ENCODE peak calls at places on chromosomes 5 and 9, in five cellular contexts. Y is cardiac muscle cell, B is mammary epithelial cell, T is uterus, N is heart right ventricle. I is an unnamed sample. For H3K4me1, the result is how much of the 10 kb centered on the place peaks cover.

GRCh38 chr9:91426123-91426745 is 2.6 kb upstream of the NFIL3 start:
- DNase-seq in Y (peak), B (peak), T (no peak), N (no peak), I (peak)

GRCh38 chr5:16757989-16758501 is 141.2 kb upstream of the RETREG1 start:
- DNase-seq in Y (no peak), B (no peak), T (no peak), N (no peak), I (no peak)

GRCh38 chr9:99660191-99660636 is 161.5 kb upstream of the NR4A3 start:
- DNase-seq in Y (no peak), B (no peak), T (no peak), N (no peak), I (no peak)

GRCh38 chr5:15763754-15764153 is 263.8 kb downstream of the FBXL7 start:
- DNase-seq in Y (no peak), B (no peak), T (no peak), N (no peak), I (peak)

GRCh38 chr5:176410486-176411180 is 5.7 kb downstream of the CLTB start:
- DNase-seq in Y (no peak), B (peak), T (no peak), N (no peak), I (no peak)

GRCh38 chr9:114311571-114312512 is 11.1 kb upstream of the ORM1 start:
- DNase-seq in Y (no peak), B (no peak), T (no peak), N (no peak), I (no peak)

GRCh38 chr5:168557389-168557788 is 21.8 kb downstream of the PANK3 start:
- DNase-seq in Y (no peak), B (no peak), T (no peak), N (no peak), I (no peak)

GRCh38 chr5:34703767-34704324 is 47.7 kb downstream of the RAI14 start:
- DNase-seq in Y (no peak), B (no peak), T (no peak), N (no peak), I (no peak)

DNA sequence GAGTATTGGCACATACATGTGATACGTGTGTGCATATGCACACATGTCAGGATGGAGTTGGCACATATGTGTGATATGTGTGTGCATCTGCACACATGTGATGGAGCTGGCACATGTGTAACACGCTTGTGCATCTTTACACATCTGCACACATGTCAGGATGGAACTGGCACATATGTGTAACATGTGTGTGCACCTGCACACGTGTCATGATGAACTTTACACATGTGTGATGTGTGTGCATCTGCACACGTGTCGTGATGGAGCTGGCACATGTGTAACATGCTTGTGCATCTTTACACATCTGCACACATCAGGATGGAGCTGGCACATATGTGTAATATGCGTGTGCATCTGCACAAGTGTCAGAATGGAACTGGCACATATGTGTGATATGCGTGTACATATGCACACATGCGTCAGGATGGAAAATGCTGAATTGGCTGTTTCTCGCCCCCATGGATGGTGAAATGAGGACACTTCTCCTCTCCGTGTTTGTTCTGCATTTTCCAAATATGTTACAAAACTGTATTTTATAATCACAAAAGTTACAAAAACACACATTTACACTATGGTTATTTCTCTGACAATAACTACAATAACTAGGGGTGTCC is 16.2 kb upstream of the SLC6A19 start:
- DNase-seq in Y (no peak), B (no peak), T (no peak), N (no peak), I (no peak)
- H3K4me1 ChIP-seq in Y (under half), B (under half), T (under half), N (under half), I (under half)

DNA sequence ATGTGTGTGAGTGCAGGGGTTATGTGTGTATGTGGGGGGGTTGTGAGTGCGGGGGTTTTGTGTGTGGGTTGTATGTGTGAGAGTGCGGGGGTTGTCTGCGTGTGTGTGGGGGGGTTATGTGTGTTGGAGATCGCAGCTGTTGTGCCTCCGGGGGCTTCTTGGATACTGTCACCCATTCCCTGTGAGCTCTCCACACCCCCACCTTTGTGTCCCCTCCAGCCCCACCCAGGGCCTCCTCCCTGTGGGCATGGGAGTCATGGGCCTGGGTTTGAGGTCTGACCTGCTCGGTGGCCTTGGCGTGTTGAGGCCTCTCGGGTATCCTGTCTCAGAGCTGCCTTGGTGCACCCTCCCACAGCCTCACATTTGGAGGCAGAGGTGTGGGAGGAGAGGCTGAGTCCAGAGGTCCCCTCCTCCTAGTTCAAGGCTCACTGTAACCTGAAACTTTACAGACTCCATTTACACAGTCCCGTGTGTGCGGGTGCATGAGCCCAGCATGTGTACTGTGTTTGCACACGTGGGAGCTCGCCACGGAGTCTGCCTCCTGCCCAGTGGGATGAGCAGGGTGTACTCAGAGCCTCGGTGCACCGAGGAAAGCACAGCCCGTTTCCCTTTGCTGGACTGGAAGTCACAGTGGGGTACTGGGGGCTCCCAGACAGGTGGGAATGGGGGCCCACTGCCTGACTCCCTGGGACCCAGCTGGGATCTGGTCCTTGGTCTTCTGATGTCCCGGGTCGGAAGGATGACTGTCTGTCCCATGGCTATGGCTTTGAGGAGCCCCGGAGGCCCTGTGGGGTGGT is 43.4 kb downstream of the RXRA start:
- DNase-seq in Y (no peak), B (no peak), T (no peak), N (no peak), I (no peak)
- H3K4me1 ChIP-seq in Y (under half), B (half or more), T (half or more), N (half or more), I (half or more)

DNA sequence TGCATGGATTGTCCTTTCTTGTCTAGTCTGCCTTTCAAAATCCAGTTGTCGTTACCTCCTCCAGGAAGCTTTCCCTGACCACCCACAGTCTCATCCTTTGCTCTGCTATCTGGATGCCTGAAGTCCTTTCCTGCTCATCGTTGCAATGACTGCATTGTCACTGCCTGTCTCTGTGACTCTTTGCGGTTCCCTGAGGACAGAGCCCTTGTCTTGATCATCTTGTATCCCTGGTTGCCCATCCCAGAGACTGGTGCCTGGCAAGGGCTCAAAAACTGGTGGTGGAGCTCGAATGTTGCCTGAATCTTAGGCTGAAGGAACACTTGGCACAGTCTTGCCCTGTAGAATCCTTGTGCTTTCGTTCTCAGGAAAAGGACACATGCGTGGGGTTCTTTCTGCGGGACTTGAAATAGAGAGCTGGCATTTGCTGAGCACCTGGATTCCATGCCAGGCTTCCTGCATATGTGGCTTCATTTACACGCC is 2.4 kb downstream of the NEURL1B start:
- DNase-seq in Y (no peak), B (no peak), T (no peak), N (no peak), I (no peak)
- H3K4me1 ChIP-seq in Y (under half), B (under half), T (under half), N (half or more), I (under half)

DNA sequence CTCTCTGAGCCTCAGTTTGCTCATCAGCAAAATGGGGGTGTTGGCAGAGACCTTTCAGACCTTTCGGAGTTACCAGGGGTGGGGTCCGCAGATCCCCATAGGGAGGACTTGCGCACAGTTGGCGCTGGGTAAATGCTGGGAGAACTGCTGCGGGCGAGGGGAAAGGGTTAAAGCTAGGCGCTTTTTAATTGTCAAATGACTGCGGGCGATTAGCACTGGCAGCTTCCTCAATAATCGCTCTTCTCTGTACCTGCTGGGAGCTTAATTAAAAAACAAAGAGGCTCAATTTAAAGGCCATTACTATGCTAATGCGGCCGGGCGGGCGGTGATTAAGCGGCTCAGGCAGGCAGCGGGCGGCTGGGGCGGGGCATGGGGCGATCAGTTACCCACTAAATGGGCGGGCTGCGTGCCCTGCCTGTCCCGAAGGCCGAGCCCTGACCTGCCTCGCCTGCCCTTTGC is 63.0 kb downstream of the LMX1B start:
- DNase-seq in Y (peak), B (peak), T (no peak), N (no peak), I (peak)
- H3K4me1 ChIP-seq in Y (under half), B (under half), T (under half), N (under half), I (under half)

GRCh38 chr5:142316051-142316450 is 8.8 kb downstream of the SPRY4 start:
- DNase-seq in Y (peak), B (no peak), T (no peak), N (no peak), I (peak)
- H3K4me1 ChIP-seq in Y (under half), B (under half), T (under half), N (half or more), I (half or more)

DNA sequence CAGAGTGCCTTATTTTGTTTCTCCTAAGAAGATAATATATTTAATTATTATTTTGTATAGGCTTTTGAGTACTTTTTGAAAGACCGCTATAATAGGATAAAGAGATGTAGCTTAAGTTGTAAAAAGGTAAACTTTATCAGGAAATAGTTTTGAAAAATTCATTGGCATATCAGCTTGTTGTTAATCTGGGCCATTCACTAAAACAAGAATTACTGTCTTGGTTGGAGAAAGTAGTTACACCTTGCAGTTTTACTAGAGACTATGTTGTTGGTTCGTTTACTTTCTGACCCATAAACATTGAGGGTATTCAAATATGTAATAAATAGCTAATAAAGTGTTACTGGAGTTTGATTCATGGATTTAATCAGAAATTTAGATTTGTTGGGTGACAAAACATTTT is 33.7 kb downstream of the TNPO1 start:
- DNase-seq in Y (no peak), B (no peak), T (no peak), N (no peak), I (no peak)
- H3K4me1 ChIP-seq in Y (under half), B (under half), T (under half), N (half or more), I (half or more)

GRCh38 chr5:172872997-172873491 is 39.0 kb downstream of the ERGIC1 start:
- DNase-seq in Y (peak), B (no peak), T (peak), N (peak), I (peak)
- H3K4me1 ChIP-seq in Y (under half), B (under half), T (under half), N (half or more), I (half or more)

DNA sequence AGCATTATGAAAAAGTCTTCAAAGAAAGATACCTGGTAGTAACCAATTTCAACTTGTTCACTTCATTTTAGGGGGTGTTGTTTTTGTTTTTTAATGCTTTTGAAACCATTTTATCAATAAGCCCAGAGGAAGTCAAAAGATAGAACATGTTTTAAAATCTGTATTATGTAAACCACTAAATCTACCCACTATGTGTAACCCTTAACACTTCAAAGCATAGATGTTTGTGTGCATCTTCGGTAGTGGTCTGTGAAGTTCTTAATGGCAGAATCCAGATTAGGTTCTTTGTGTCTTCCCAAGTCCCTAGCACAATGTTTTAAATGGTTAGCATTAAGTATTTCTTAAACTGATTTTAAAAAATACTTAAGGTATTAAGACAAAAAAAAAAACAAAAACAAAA is 6.3 kb downstream of the PLAA start:
- DNase-seq in Y (no peak), B (no peak), T (no peak), N (no peak), I (no peak)
- H3K4me1 ChIP-seq in Y (under half), B (under half), T (under half), N (under half), I (under half)

DNA sequence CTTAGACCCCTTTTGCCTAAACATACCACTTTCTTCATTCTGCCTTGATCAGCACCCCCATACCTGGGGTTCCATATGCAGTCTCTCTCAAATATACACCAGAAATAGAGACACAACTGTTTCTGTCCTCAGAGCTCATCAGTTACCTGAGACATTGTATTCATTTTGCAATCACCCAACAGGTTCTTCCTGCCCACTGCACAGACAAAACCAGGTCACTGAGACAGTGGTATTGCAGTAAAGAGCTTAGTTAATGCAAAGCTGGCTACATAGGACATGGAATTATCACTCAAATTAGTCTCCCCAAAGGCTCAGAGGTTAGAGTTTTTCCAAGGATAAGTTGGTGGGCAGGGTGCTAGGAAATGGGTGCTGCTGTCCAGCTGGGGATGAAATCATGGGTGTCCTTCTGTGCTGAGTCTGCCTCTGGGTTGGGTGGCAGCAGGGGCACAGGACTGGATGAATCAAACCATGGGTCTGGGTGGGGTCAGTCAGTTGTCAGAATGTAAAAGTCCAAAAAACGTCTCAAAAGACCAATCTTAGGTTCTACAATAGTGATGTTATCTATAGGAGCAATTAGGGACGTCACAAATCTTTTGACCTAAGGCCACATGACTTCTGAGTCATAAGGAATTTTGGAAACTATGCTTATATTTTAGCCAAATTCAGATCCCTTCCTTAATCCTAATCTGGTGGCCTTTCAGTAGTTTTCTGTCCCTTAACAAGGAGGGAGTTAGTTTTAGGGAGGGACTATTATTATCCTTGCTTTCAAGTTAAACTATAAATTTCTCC is 41.0 kb downstream of the KCNV2 start:
- DNase-seq in Y (no peak), B (no peak), T (no peak), N (no peak), I (no peak)
- H3K4me1 ChIP-seq in Y (under half), B (under half), T (under half), N (under half), I (under half)

GRCh38 chr9:34654317-34655083 is 2.5 kb downstream of the IL11RA start:
- DNase-seq in Y (no peak), B (no peak), T (peak), N (peak), I (peak)
- H3K4me1 ChIP-seq in Y (under half), B (under half), T (under half), N (half or more), I (under half)

I was measured in adipocyte.